ENCODE peak calls at places on chromosome 19, in eight cellular contexts. N is GM13976; C is GM20000; U is CD8-positive, alpha-beta T cell; H is right lobe of liver; W is heart left ventricle; D is AG09309; G is Peyer's patch. F is an unnamed sample.

GRCh38 chr19:18519962-18520847 is 1.7 kb downstream of the ELL start:
- DNase-seq in D (no peak), W (peak; percentile 56), G (peak; percentile 85), H (peak; percentile 80), C (peak; percentile 74), U (peak; percentile 47), N (peak; percentile 73), F (no peak)

GRCh38 chr19:14536926-14537692 is 7.7 kb downstream of the TECR start:
- DNase-seq in H (peak; percentile 66), N (peak; percentile 77), G (peak; percentile 92), C (peak; percentile 55), U (no peak), W (peak; percentile 67), D (no peak), F (no peak)

GRCh38 chr19:19475845-19476828 is 39.2 kb downstream of the TSSK6 start:
- DNase-seq in G (no peak), U (no peak), H (no peak), D (no peak), W (no peak), N (no peak), C (no peak), F (no peak)

GRCh38 chr19:56132316-56132822 is 8.7 kb upstream of the ZNF444 start:
- DNase-seq in W (no peak), U (no peak), C (no peak), G (no peak), H (no peak), D (peak; percentile 16), N (no peak), F (no peak)

GRCh38 chr19:39679791-39680168 is 24.1 kb downstream of the LGALS16 start:
- DNase-seq in W (no peak), C (peak; percentile 15), D (no peak), H (no peak), N (peak; percentile 17), U (no peak), G (no peak), F (no peak)

GRCh38 chr19:4350726-4351125 is 7.4 kb downstream of the MPND start:
- DNase-seq in C (no peak), G (no peak), H (no peak), W (no peak), U (no peak), D (no peak), N (no peak), F (no peak)

GRCh38 chr19:41218615-41219507 is at the start of gene AXL:
- DNase-seq in C (no peak), U (no peak), N (no peak), G (peak; percentile 61), H (peak; percentile 34), D (peak; percentile 56), W (peak; percentile 88), F (no peak)

GRCh38 chr19:37936166-37936565 is 29.2 kb downstream of the SIPA1L3 start:
- DNase-seq in D (no peak), H (peak; percentile 63), W (no peak), C (no peak), N (no peak), U (no peak), G (peak; percentile 64), F (no peak)

GRCh38 chr19:32223595-32224370 is 121.6 kb upstream of the ZNF507 start:
- DNase-seq in G (no peak), C (no peak), H (no peak), U (no peak), W (no peak), N (no peak), D (no peak), F (no peak)

GRCh38 chr19:41705393-41706174 is 2.8 kb upstream of the CEACAM5 start:
- DNase-seq in N (peak; percentile 56), W (no peak), H (no peak), G (no peak), C (peak; percentile 27), U (no peak), D (no peak), F (no peak)

GRCh38 chr19:38792250-38793111 is 3.5 kb downstream of the LGALS7B start:
- DNase-seq in U (peak; percentile 23), D (no peak), C (peak; percentile 77), N (peak; percentile 69), G (peak; percentile 67), H (no peak), W (peak; percentile 60), F (no peak)

DNA sequence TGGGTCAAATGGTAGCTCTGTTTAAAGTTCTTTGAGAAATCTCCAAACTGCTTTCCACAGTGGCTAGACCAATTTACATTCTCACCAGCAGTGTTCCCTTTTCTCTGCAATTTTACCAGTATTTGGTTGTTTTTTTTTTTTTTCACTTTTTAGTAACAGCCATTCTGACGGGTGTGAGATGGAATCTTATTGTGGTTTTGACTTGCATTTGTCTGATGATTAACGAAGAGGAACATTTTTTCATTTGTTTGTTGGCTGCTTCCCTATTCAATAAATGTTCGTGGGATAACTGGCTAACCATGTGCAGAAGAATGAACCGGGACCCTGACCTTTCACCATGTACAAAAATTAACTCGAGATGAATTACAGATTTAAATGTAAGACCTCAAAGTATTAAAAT is 31.2 kb downstream of the CYP4F2 start:
- DNase-seq in U (no peak), G (no peak), W (no peak), C (no peak), D (no peak), H (no peak), N (no peak), F (no peak)
- TF ChIP-seq CTCF in U (no peak), G (no peak), W (no peak), C (no peak), D (no peak), H (no peak), N (no peak), F (no peak)

GRCh38 chr19:13151605-13152355 is 1.6 kb downstream of the IER2 start:
- DNase-seq in G (peak; percentile 98), W (peak; percentile 98), U (peak; percentile 96), H (peak; percentile 97), C (peak; percentile 96), N (peak; percentile 96), D (peak; percentile 75), F (peak; percentile 82)
- TF ChIP-seq CTCF in G (no peak), W (peak; percentile 5), U (no peak), H (no peak), C (no peak), N (no peak), D (no peak), F (no peak)

GRCh38 chr19:10419646-10420443 is 493 bp upstream of the PDE4A start:
- DNase-seq in N (peak; percentile 81), H (no peak), U (no peak), W (no peak), D (no peak), G (no peak), C (peak; percentile 84), F (peak; percentile 98)

GRCh38 chr19:10421981-10422461 is 1.7 kb downstream of the PDE4A start:
- DNase-seq in C (peak; percentile 21), G (no peak), H (no peak), D (no peak), N (no peak), W (no peak), U (no peak), F (no peak)

GRCh38 chr19:10419200-10419645 is 1.1 kb upstream of the PDE4A start:
- DNase-seq in D (no peak), U (no peak), G (no peak), W (no peak), H (no peak), C (no peak), N (peak; percentile 49), F (no peak)

GRCh38 chr19:10421240-10421948 is 1.1 kb downstream of the PDE4A start:
- DNase-seq in D (no peak), H (no peak), G (no peak), U (no peak), C (peak; percentile 55), W (no peak), N (peak; percentile 45), F (no peak)

DNA sequence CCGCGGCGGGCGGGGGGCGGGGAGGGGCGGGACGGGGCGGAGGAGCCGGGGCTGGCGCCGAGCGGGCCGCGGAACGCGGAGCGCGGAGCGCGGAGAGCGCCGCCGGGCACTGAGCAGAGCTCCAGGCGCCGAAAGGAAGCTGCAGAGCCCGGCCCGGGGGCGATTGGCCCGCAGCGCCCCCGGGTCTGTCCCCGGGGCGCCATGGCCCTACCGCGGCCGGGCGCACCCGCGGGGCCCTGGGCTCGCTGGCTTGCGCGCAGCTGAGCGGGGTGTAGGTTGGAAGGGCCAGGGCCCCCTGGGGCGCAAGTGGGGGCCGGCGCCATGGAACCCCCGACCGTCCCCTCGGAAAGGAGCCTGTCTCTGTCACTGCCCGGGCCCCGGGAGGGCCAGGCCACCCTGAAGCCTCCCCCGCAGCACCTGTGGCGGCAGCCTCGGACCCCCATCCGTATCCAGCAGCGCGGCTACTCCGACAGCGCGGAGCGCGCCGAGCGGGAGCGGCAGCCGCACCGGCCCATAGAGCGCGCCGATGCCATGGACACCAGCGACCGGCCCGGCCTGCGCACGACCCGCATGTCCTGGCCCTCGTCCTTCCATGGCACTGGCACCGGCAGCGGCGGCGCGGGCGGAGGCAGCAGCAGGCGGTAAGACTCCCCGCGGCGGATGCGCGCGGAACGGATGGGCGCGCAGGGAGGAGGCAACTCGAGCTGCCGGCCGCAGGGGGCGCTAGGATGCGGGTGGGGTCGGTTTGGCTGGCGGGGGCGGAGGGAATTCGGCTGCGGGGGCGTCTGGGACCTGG is at the start of gene PDE4A:
- DNase-seq in D (no peak), N (peak; percentile 69), G (no peak), H (no peak), W (no peak), C (peak; percentile 71), U (no peak), F (no peak)
- TF ChIP-seq CTCF in D (peak; percentile 50), N (peak; percentile 77), G (peak; percentile 28), H (no peak), W (peak; percentile 38), C (peak; percentile 75), U (peak; percentile 70), F (peak; percentile 48)

GRCh38 chr19:1189419-1189818 is 15.4 kb upstream of the SBNO2 start:
- DNase-seq in W (no peak), U (peak; percentile 45), C (no peak), H (no peak), D (no peak), N (no peak), G (no peak), F (no peak)

GRCh38 chr19:1182068-1182467 is 8.0 kb upstream of the SBNO2 start:
- DNase-seq in U (no peak), H (no peak), D (no peak), C (no peak), N (no peak), W (no peak), G (no peak), F (no peak)

GRCh38 chr19:1182727-1183126 is 8.7 kb upstream of the SBNO2 start:
- DNase-seq in H (no peak), N (no peak), G (no peak), W (no peak), U (no peak), C (no peak), D (no peak), F (no peak)

GRCh38 chr19:1181606-1182005 is 7.5 kb upstream of the SBNO2 start:
- DNase-seq in G (peak; percentile 61), N (no peak), U (no peak), W (no peak), H (no peak), C (no peak), D (no peak), F (no peak)

DNA sequence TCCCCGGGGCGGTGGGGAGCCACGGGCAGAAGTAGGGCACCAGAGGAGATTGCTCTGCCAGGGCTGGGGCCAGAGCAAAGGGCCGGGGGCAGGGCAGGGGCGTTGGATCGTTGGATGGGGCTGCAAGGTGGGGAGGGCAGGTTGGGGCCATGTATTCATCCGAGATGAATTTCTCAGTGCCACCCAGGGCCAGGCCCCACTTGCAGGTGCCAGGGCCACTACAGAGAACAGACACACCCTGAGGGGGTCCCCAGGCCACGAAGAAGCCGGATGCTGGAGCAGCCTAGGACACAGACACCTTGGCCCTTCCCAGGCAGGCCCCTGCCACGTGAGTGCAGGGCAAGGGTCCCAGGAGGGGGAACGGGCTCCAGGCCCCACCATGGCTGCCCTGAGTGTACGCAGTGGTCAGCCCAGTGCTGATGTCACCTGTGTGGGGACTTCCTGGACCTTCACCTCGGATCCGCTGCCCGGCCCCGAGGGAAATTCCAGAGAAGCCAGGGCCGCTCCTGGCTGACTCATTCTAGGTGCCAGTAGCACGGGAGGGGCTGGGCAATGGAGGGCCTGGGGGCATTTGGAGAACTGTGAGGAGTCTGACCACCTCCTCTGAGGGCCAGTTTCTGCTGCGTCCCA is 9.6 kb upstream of the SBNO2 start:
- DNase-seq in H (peak; percentile 85), N (peak; percentile 79), W (no peak), U (no peak), C (peak; percentile 73), G (peak; percentile 82), D (no peak), F (no peak)
- TF ChIP-seq CTCF in H (no peak), N (no peak), W (no peak), U (no peak), C (no peak), G (no peak), D (no peak), F (no peak)